ENCODE peak calls at places on chromosomes 12 and 14, in seven cellular contexts. One of them, this sample, is unnamed.

GRCh38 chr14:28695109-28695508 is 71.5 kb upstream of the FOXG1 start:
- DNase-seq in lung microvascular endothelial cell: no peak
- DNase-seq in NCI-H1092: no peak
- DNase-seq in bronchial epithelial cell: no peak
- DNase-seq in SK-N-SH: no peak
- DNase-seq in anterior cingulate cortex: no peak
- DNase-seq in HT1080: no peak
- DNase-seq in this sample: no peak

GRCh38 chr14:24425704-24426103 is 3.8 kb downstream of the CBLN3 start:
- DNase-seq in lung microvascular endothelial cell: peak; percentile 67
- DNase-seq in NCI-H1092: no peak
- DNase-seq in bronchial epithelial cell: peak; percentile 92
- DNase-seq in SK-N-SH: no peak
- DNase-seq in anterior cingulate cortex: no peak
- DNase-seq in HT1080: peak; percentile 34
- DNase-seq in this sample: peak; percentile 71

GRCh38 chr12:6113691-6114475 is 10.6 kb downstream of the VWF start:
- DNase-seq in lung microvascular endothelial cell: no peak
- DNase-seq in NCI-H1092: no peak
- DNase-seq in bronchial epithelial cell: no peak
- DNase-seq in SK-N-SH: no peak
- DNase-seq in anterior cingulate cortex: no peak
- DNase-seq in HT1080: no peak
- DNase-seq in this sample: no peak

GRCh38 chr12:19482551-19483109 is 43.3 kb downstream of the AEBP2 start:
- DNase-seq in lung microvascular endothelial cell: peak; percentile 16
- DNase-seq in NCI-H1092: no peak
- DNase-seq in bronchial epithelial cell: peak; percentile 44
- DNase-seq in SK-N-SH: peak; percentile 20
- DNase-seq in anterior cingulate cortex: no peak
- DNase-seq in HT1080: no peak
- DNase-seq in this sample: no peak

GRCh38 chr12:66555113-66555512 is 123.8 kb downstream of the GRIP1 start:
- DNase-seq in lung microvascular endothelial cell: no peak
- DNase-seq in NCI-H1092: no peak
- DNase-seq in bronchial epithelial cell: peak; percentile 51
- DNase-seq in SK-N-SH: no peak
- DNase-seq in anterior cingulate cortex: no peak
- DNase-seq in HT1080: peak; percentile 64
- DNase-seq in this sample: no peak

GRCh38 chr14:99564256-99564902 is 39.6 kb downstream of the CCDC85C start:
- DNase-seq in lung microvascular endothelial cell: peak; percentile 75
- DNase-seq in NCI-H1092: peak; percentile 95
- DNase-seq in bronchial epithelial cell: no peak
- DNase-seq in SK-N-SH: peak; percentile 81
- DNase-seq in anterior cingulate cortex: no peak
- DNase-seq in HT1080: no peak
- DNase-seq in this sample: peak; percentile 58

GRCh38 chr12:53299101-53299453 is 418 bp upstream of the MYG1 start:
- DNase-seq in lung microvascular endothelial cell: peak; percentile 74
- DNase-seq in NCI-H1092: no peak
- DNase-seq in bronchial epithelial cell: peak; percentile 74
- DNase-seq in SK-N-SH: no peak
- DNase-seq in anterior cingulate cortex: no peak
- DNase-seq in HT1080: peak; percentile 75
- DNase-seq in this sample: no peak

GRCh38 chr14:61132336-61132735 is 148.8 kb downstream of the TMEM30B start:
- DNase-seq in lung microvascular endothelial cell: no peak
- DNase-seq in NCI-H1092: no peak
- DNase-seq in bronchial epithelial cell: no peak
- DNase-seq in SK-N-SH: no peak
- DNase-seq in anterior cingulate cortex: no peak
- DNase-seq in HT1080: no peak
- DNase-seq in this sample: no peak